ENCODE peak calls at places on chromosomes 4 and X, in nine cellular contexts. W is NCI-H345, K is kidney, J is amniotic stem cell, D is EH, T is LoVo, Z is HFF-Myc, O is NCI-H2029, Y is NCI-H1930. R is an unnamed sample.

GRCh38 chrX:78321809-78322208 is 5.6 kb downstream of the CYSLTR1 start:
- DNase-seq in Y (no peak), D (no peak), O (no peak), J (no peak), Z (no peak), W (no peak), K (no peak), T (no peak), R (no peak)

GRCh38 chr4:102620697-102621497 is 119.7 kb downstream of the NFKB1 start:
- DNase-seq in Z (peak), K (no peak), J (peak), D (peak), T (peak), W (peak), Y (peak), O (no peak), R (peak)

GRCh38 chr4:121656269-121656641 is 40.5 kb downstream of the ANXA5 start:
- DNase-seq in J (no peak), O (no peak), W (peak), K (no peak), T (peak), Z (peak), D (peak), Y (no peak), R (peak)

GRCh38 chr4:114277690-114278089 is 298.2 kb upstream of the ARSJ start:
- DNase-seq in W (no peak), T (no peak), Y (no peak), O (no peak), Z (no peak), D (peak), K (no peak), J (no peak), R (no peak)

GRCh38 chr4:70747874-70748273 is 26.1 kb downstream of the RUFY3 start:
- DNase-seq in K (no peak), Z (no peak), Y (no peak), D (peak), O (no peak), W (no peak), T (no peak), J (no peak), R (no peak)

GRCh38 chr4:139896242-139896752 is 230.7 kb downstream of the MGST2 start:
- DNase-seq in J (no peak), W (no peak), Z (no peak), O (no peak), T (no peak), K (no peak), D (no peak), Y (no peak), R (no peak)

GRCh38 chr4:88938138-88938537 is 118.8 kb downstream of the FAM13A start:
- DNase-seq in W (no peak), J (peak), K (no peak), T (no peak), Y (no peak), O (peak), Z (peak), D (peak), R (peak)

GRCh38 chrX:40651620-40652223 is 4.4 kb upstream of the CXorf38 start:
- DNase-seq in W (peak), Y (peak), K (no peak), O (peak), T (peak), Z (peak), D (peak), J (peak), R (peak)

GRCh38 chr4:38072578-38072977 is 112.4 kb downstream of the PTTG2 start:
- DNase-seq in W (no peak), Y (no peak), T (no peak), J (no peak), K (no peak), O (no peak), D (no peak), Z (no peak), R (no peak)

GRCh38 chrX:149392896-149393295 is 112.2 kb downstream of the IDS start:
- DNase-seq in K (no peak), O (peak), J (no peak), T (no peak), D (peak), W (peak), Y (no peak), Z (no peak), R (peak)

GRCh38 chr4:81421346-81422218 is 50.1 kb downstream of the RASGEF1B start:
- DNase-seq in O (peak), K (no peak), J (no peak), T (peak), Y (peak), D (no peak), W (no peak), Z (no peak), R (peak)

GRCh38 chr4:94595880-94596483 is 144.2 kb downstream of the PDLIM5 start:
- DNase-seq in D (peak), Z (peak), J (peak), K (no peak), T (peak), O (peak), Y (no peak), W (peak), R (peak)

GRCh38 chr4:2354127-2354526 is 64.3 kb downstream of the ZFYVE28 start:
- DNase-seq in T (no peak), K (peak), Y (no peak), Z (no peak), J (no peak), O (no peak), D (peak), W (no peak), R (no peak)

GRCh38 chr4:8147231-8147970 is 11.2 kb downstream of the ABLIM2 start:
- DNase-seq in O (no peak), Z (no peak), W (no peak), T (no peak), K (peak), J (no peak), Y (no peak), D (no peak), R (no peak)

GRCh38 chrX:115939636-115940160 is 230.8 kb upstream of the AGTR2 start:
- DNase-seq in W (no peak), O (no peak), T (no peak), K (no peak), Z (no peak), D (no peak), J (no peak), Y (no peak), R (no peak)

GRCh38 chr4:149793459-149793858 is 22.2 kb downstream of the IQCM start:
- DNase-seq in Y (no peak), K (no peak), W (no peak), J (no peak), Z (no peak), D (peak), T (no peak), O (no peak), R (no peak)

GRCh38 chr4:1202526-1203378 is 30.4 kb upstream of the SPON2 start:
- DNase-seq in O (no peak), T (no peak), K (peak), W (no peak), Z (no peak), D (no peak), Y (no peak), J (no peak), R (no peak)

GRCh38 chrX:97609938-97610337 is 726.2 kb downstream of the RPA4 start:
- DNase-seq in D (no peak), W (peak), Y (no peak), T (no peak), K (no peak), J (no peak), O (no peak), Z (no peak), R (no peak)

GRCh38 chrX:68876731-68877130 is 47.9 kb downstream of the EFNB1 start:
- DNase-seq in D (no peak), J (no peak), Z (no peak), O (no peak), T (no peak), Y (no peak), W (no peak), K (no peak), R (no peak)

GRCh38 chrX:133419911-133420310 is 4.6 kb upstream of the GPC4 start:
- DNase-seq in Y (no peak), W (no peak), O (no peak), T (no peak), D (no peak), J (no peak), Z (no peak), K (no peak), R (no peak)

R was measured in foreskin keratinocyte.